ENCODE peak calls at places on chromosomes 3 and 15, in nine cellular contexts. M is GM03348; N is progenitor cell of endocrine pancreas; W is HT-29; Q is hippocampal formation; Z is ovary; A is DMS 273 treated with DMSO at 0.1 percent for 48 hours; G is activated T-cell treated with anti-CD3 and anti-CD28 coated beads, Interleukin-2, amount 50 U/mL, for 1 hour; R is T-helper 9 cell. D is an unnamed sample.

GRCh38 chr3:62954579-62954978 is 79.4 kb upstream of the CADPS start:
- DNase-seq in M (no peak), N (no peak), W (no peak), Q (no peak), Z (no peak), A (no peak), G (no peak), R (no peak), D (no peak)

GRCh38 chr15:70507772-70508351 is 255.5 kb downstream of the UACA start:
- DNase-seq in M (no peak), N (no peak), W (peak), Q (no peak), Z (no peak), A (no peak), G (no peak), R (no peak), D (no peak)

GRCh38 chr3:128993461-128994172 is at the start of gene CFAP92:
- DNase-seq in M (peak), N (peak), W (peak), Q (peak), Z (peak), A (peak), G (peak), R (peak), D (no peak)

GRCh38 chr3:136657526-136657925 is 94.7 kb downstream of the STAG1 start:
- DNase-seq in M (no peak), N (no peak), W (no peak), Q (no peak), Z (no peak), A (no peak), G (no peak), R (no peak), D (no peak)

GRCh38 chr3:88991496-88991895 is 115.9 kb upstream of the EPHA3 start:
- DNase-seq in M (peak), N (no peak), W (no peak), Q (no peak), Z (no peak), A (no peak), G (no peak), R (no peak), D (no peak)

GRCh38 chr15:24734391-24734790 is 58.8 kb downstream of the NPAP1 start:
- DNase-seq in M (no peak), N (no peak), W (no peak), Q (no peak), Z (no peak), A (no peak), G (no peak), R (no peak), D (no peak)

GRCh38 chr15:101398247-101398646 is 91.3 kb downstream of the PCSK6 start:
- DNase-seq in M (no peak), N (no peak), W (no peak), Q (no peak), Z (no peak), A (no peak), G (no peak), R (no peak), D (no peak)

GRCh38 chr15:63611217-63611616 is 14.0 kb downstream of the FBXL22 start:
- DNase-seq in M (no peak), N (no peak), W (no peak), Q (peak), Z (no peak), A (peak), G (no peak), R (no peak), D (no peak)

GRCh38 chr15:95663156-95663831 is 667.2 kb upstream of the NR2F2 start:
- DNase-seq in M (peak), N (no peak), W (no peak), Q (no peak), Z (no peak), A (no peak), G (no peak), R (no peak), D (no peak)

D was measured in cortex of kidney.